ENCODE peak calls at places on chromosomes 12 and 14, in five cellular contexts. C is pons, F is progenitor cell of endocrine pancreas, H is SIG-M5, B is SJCRH30. X is an unnamed sample.

GRCh38 chr12:70543444-70543843 is 93.8 kb downstream of the PTPRB start:
- DNase-seq in B (peak), C (no peak), H (no peak), F (no peak), X (no peak)

GRCh38 chr12:94561943-94562411 is 88.4 kb downstream of the TMCC3 start:
- DNase-seq in H (no peak), F (no peak), C (peak), B (peak), X (peak)

GRCh38 chr14:59301354-59301753 is 112.9 kb downstream of the DAAM1 start:
- DNase-seq in C (peak), H (peak), F (no peak), B (no peak), X (no peak)

GRCh38 chr12:50074936-50075807 is 10.0 kb upstream of the SMARCD1 start:
- DNase-seq in C (peak), B (peak), H (no peak), F (peak), X (peak)

GRCh38 chr12:89427508-89428156 is 75.3 kb upstream of the DUSP6 start:
- DNase-seq in B (no peak), C (peak), F (no peak), H (no peak), X (no peak)

GRCh38 chr14:41404121-41404520 is 202.6 kb upstream of the LRFN5 start:
- DNase-seq in F (no peak), H (no peak), C (no peak), B (no peak), X (no peak)

GRCh38 chr14:72946491-72946890 is 20.2 kb downstream of the DCAF4 start:
- DNase-seq in H (no peak), C (no peak), B (no peak), F (no peak), X (no peak)

GRCh38 chr12:87596636-87597035 is 432.6 kb downstream of the C12orf50 start:
- DNase-seq in B (no peak), H (no peak), C (no peak), F (no peak), X (no peak)

GRCh38 chr14:64117671-64118402 is 176.3 kb downstream of the ESR2 start:
- DNase-seq in C (no peak), B (no peak), F (no peak), H (no peak), X (no peak)

GRCh38 chr14:63453443-63453936 is 89.7 kb downstream of the PPP2R5E start:
- DNase-seq in B (no peak), F (no peak), C (no peak), H (no peak), X (peak)

GRCh38 chr12:114911196-114911595 is 227.2 kb upstream of the TBX3 start:
- DNase-seq in C (no peak), H (no peak), F (no peak), B (no peak), X (no peak)

GRCh38 chr14:104637546-104638003 is 33.0 kb upstream of the TMEM179 start:
- DNase-seq in B (no peak), H (no peak), F (no peak), C (no peak), X (no peak)

GRCh38 chr12:125220404-125221273 is 155.4 kb downstream of the AACS start:
- DNase-seq in B (no peak), F (no peak), C (no peak), H (no peak), X (no peak)

X was measured in G401.